ENCODE peak calls at places on chromosomes 16 and 17, in five cellular contexts. A, T, U, I and Y are unnamed samples.

GRCh38 chr17:8151641-8152111 is 528 bp downstream of the PER1 start:
- DNase-seq in A (no peak), T (peak; percentile 90), U (peak; percentile 91), I (peak; percentile 88), Y (no peak)

GRCh38 chr16:27191352-27191924 is 11.9 kb upstream of the KDM8 start:
- DNase-seq in A (no peak), T (no peak), U (no peak), I (no peak), Y (no peak)

GRCh38 chr16:86566966-86567700 is 504 bp downstream of the FOXC2 start:
- DNase-seq in A (no peak), T (no peak), U (no peak), I (no peak), Y (no peak)

GRCh38 chr16:56460101-56460500 is 8.7 kb downstream of the OGFOD1 start:
- DNase-seq in A (no peak), T (no peak), U (no peak), I (no peak), Y (no peak)

GRCh38 chr16:75627856-75628255 is 4.8 kb upstream of the ADAT1 start:
- DNase-seq in A (no peak), T (no peak), U (no peak), I (no peak), Y (no peak)

GRCh38 chr17:66941249-66941648 is 23.3 kb upstream of the CACNG4 start:
- DNase-seq in A (no peak), T (no peak), U (no peak), I (no peak), Y (no peak)

GRCh38 chr17:57534863-57535651 is 210.0 kb downstream of the CCDC182 start:
- DNase-seq in A (no peak), T (peak; percentile 16), U (peak; percentile 20), I (no peak), Y (peak; percentile 51)

GRCh38 chr17:17724991-17725852 is 44.0 kb downstream of the RAI1 start:
- DNase-seq in A (no peak), T (no peak), U (no peak), I (no peak), Y (no peak)

GRCh38 chr17:58534901-58535421 is 20.5 kb upstream of the MTMR4 start:
- DNase-seq in A (no peak), T (no peak), U (no peak), I (no peak), Y (no peak)

GRCh38 chr17:57879437-57880085 is 29.7 kb upstream of the MRPS23 start:
- DNase-seq in A (peak; percentile 59), T (peak; percentile 59), U (no peak), I (no peak), Y (no peak)

GRCh38 chr17:43410557-43411368 is 12.0 kb downstream of the ARL4D start:
- DNase-seq in A (no peak), T (no peak), U (no peak), I (no peak), Y (no peak)

GRCh38 chr16:19203374-19203966 is 35.4 kb downstream of the SYT17 start:
- DNase-seq in A (no peak), T (peak; percentile 64), U (no peak), I (no peak), Y (no peak)

GRCh38 chr16:52068447-52069074 is 478.4 kb downstream of the TOX3 start:
- DNase-seq in A (peak; percentile 46), T (peak; percentile 57), U (peak; percentile 41), I (no peak), Y (no peak)

GRCh38 chr16:53415504-53415903 is 18.8 kb upstream of the RBL2 start:
- DNase-seq in A (peak; percentile 59), T (peak; percentile 13), U (no peak), I (no peak), Y (no peak)

GRCh38 chr16:5852151-5852550 is 754.6 kb upstream of the EEF2KMT start:
- DNase-seq in A (no peak), T (no peak), U (no peak), I (no peak), Y (no peak)

GRCh38 chr16:30553396-30553899 is 4.7 kb downstream of the ZNF764 start:
- DNase-seq in A (no peak), T (no peak), U (no peak), I (no peak), Y (no peak)

GRCh38 chr17:67818110-67819002 is 6.9 kb upstream of the BPTF start:
- DNase-seq in A (peak; percentile 23), T (no peak), U (no peak), I (no peak), Y (no peak)

GRCh38 chr16:58031016-58031800 is 5.7 kb downstream of the MMP15 start:
- DNase-seq in A (no peak), T (peak; percentile 33), U (no peak), I (no peak), Y (no peak)

GRCh38 chr16:84084570-84085270 is 32.0 kb downstream of the MBTPS1 start:
- DNase-seq in A (peak; percentile 83), T (peak; percentile 82), U (peak; percentile 74), I (peak; percentile 47), Y (peak; percentile 83)

GRCh38 chr16:21092951-21093350 is 57.7 kb downstream of the DNAH3 start:
- DNase-seq in A (no peak), T (no peak), U (no peak), I (no peak), Y (no peak)

GRCh38 chr16:77057161-77057736 is 133.7 kb upstream of the MON1B start:
- DNase-seq in A (no peak), T (no peak), U (no peak), I (no peak), Y (no peak)

GRCh38 chr17:59167571-59168001 is 12.0 kb downstream of the PRR11 start:
- DNase-seq in A (no peak), T (no peak), U (no peak), I (no peak), Y (no peak)

GRCh38 chr16:11405331-11406176 is 60.3 kb downstream of the RMI2 start:
- DNase-seq in A (peak; percentile 55), T (peak; percentile 56), U (peak; percentile 33), I (peak; percentile 23), Y (peak; percentile 56)

GRCh38 chr17:65553646-65554567 is 7.5 kb downstream of the AXIN2 start:
- DNase-seq in A (no peak), T (peak; percentile 20), U (no peak), I (no peak), Y (no peak)

GRCh38 chr17:47257651-47258339 is 4.2 kb downstream of the ITGB3 start:
- DNase-seq in A (no peak), T (no peak), U (no peak), I (no peak), Y (no peak)

GRCh38 chr17:49851387-49852291 is 3.8 kb upstream of the TAC4 start:
- DNase-seq in A (peak; percentile 83), T (peak; percentile 71), U (peak; percentile 59), I (peak; percentile 69), Y (peak; percentile 84)

GRCh38 chr17:81713004-81713555 is 996 bp downstream of the SLC25A10 start:
- DNase-seq in A (peak; percentile 37), T (no peak), U (no peak), I (no peak), Y (no peak)

GRCh38 chr16:24367186-24367585 is 111.1 kb downstream of the CACNG3 start:
- DNase-seq in A (no peak), T (no peak), U (no peak), I (no peak), Y (no peak)

GRCh38 chr17:54435966-54436365 is 464.7 kb upstream of the TOM1L1 start:
- DNase-seq in A (no peak), T (no peak), U (no peak), I (no peak), Y (no peak)

GRCh38 chr17:32498362-32498761 is 11.6 kb downstream of the CDK5R1 start:
- DNase-seq in A (no peak), T (no peak), U (no peak), I (no peak), Y (no peak)

DNA sequence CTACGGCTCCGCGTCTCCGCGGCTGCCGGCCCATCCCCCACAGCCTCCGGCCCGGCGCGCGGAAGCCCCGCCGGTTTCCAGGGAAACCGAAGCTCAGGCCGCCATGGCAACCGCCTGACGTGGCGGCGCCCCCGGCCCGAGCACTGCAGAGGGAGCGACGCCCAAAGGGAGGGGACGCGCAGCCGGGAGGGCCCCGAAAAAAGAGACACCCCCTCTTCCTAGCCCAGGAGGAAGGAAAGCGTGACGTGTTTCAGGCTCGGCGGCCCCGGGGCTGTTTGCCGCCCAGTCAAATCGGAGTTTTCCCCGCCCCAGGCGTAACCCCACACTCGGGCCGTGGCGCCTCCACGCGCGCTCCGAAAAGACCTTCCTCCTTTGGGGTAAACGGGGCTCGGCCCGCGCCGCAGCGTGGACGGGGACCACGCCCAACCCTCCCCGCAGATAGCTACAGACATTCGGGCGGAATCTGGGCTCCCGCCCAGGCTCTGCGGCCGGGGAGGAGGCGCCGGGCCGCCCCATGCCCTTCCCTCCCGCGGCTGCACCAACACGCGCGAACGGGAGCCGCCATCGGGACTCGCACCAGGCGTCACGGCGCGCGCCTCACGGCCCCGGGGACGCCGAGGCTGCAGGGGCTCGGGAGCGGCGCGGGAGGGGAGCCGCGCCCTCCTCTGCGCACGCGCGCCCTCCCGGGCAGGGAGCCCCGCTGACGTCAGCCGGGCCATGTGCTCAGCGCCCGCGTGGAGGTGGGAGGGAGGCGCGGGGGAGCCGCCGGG is 7.5 kb downstream of the MNT start:
- DNase-seq in A (peak; percentile 92), T (peak; percentile 94), U (peak; percentile 94), I (peak; percentile 78), Y (peak; percentile 88)
- H3K4me1 ChIP-seq in A (peaks cover 38% of the 10 kb centered on the region), T (peaks cover 70% of the 10 kb centered on the region), U (peaks cover 60% of the 10 kb centered on the region), I (peaks cover 68% of the 10 kb centered on the region), Y (peaks cover 41% of the 10 kb centered on the region)

DNA sequence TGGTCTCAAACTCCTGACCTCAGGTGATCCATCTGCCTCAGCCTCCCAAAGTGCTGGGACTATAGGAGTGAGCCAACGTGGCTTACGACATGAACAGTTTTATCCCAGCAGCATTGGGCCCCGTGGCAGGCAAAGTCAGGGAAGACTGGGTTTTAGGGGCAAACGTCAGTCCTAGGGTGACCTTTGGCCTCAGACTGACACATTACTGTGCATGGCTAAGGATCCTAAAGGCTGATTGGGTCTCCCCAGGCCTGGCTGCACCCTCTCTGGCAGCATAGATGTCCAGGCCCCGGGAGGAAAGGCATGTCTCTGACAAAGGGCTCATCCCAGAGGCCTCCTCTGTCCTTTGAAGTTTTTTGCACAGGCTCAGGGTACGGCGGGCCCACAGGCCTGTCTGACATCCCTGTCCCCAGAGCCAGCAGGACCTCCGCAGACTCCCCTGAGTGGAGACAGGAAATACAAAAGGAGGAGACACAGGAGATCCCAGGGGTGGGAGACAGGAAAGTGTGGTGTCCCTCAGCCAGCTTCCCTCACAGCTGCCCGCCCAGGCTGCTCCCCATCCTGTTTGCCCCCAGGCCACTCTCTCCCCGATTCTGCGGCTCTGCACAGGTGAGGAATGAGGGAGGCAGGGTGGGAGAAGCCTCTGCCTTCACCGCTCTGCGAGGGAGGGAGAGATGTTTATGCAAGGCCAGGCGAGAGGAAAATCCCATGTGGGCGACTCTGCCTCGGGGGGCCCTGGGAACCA is 54.5 kb upstream of the MTSS2 start:
- DNase-seq in A (no peak), T (no peak), U (no peak), I (no peak), Y (no peak)
- H3K4me1 ChIP-seq in A (peaks cover 4% of the 10 kb centered on the region), T (peaks cover 14% of the 10 kb centered on the region), U (peaks cover 19% of the 10 kb centered on the region), I (peaks cover 24% of the 10 kb centered on the region), Y (peaks cover 30% of the 10 kb centered on the region)

GRCh38 chr17:14304876-14305636 is 4.2 kb downstream of the HS3ST3B1 start:
- DNase-seq in A (no peak), T (no peak), U (no peak), I (no peak), Y (no peak)
- H3K4me1 ChIP-seq in A (no peaks in the 10 kb centered on the region), T (peaks cover 53% of the 10 kb centered on the region), U (peaks cover 36% of the 10 kb centered on the region), I (peaks cover 31% of the 10 kb centered on the region), Y (peaks cover 35% of the 10 kb centered on the region)

DNA sequence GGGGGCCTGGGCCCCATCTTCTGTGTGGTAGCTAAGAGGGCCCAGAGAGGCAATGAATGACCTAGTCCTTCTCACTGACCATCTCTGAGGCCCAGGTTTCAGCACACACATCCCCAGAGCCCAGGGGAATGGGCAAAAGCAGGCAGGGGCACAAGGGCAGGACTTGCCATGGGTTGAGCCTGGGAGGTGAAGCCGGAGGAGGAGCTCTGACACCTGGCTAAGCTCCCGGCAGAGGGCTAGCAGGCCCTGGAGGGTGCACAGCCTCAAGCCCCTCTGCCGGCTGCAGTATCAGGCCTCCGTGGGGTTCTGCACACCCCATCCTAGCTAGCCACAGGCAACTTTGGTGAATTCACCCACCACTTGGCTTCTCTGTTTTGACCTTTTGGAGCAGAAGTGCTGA is 5.3 kb downstream of the SRCIN1 start:
- DNase-seq in A (no peak), T (no peak), U (no peak), I (no peak), Y (no peak)
- H3K4me1 ChIP-seq in A (peaks cover 41% of the 10 kb centered on the region), T (peaks cover 14% of the 10 kb centered on the region), U (peaks cover 23% of the 10 kb centered on the region), I (no peaks in the 10 kb centered on the region), Y (peaks cover 22% of the 10 kb centered on the region)